ENCODE peak calls at places on chromosomes 12 and 14, in five cellular contexts. N, O, K, R and F are unnamed samples.

GRCh38 chr14:22546722-22547071 is 42.3 kb downstream of the DAD1 start:
- DNase-seq in K (no peak), O (no peak), N (no peak), R (no peak), F (no peak)

GRCh38 chr12:1670244-1670814 is 20.5 kb upstream of the ADIPOR2 start:
- DNase-seq in R (no peak), K (no peak), O (peak; percentile 72), N (peak; percentile 83), F (no peak)

GRCh38 chr14:101460986-101461750 is 100.1 kb upstream of the DIO3 start:
- DNase-seq in N (no peak), O (peak; percentile 18), K (no peak), R (no peak), F (no peak)

GRCh38 chr12:70094467-70094866 is 148.8 kb upstream of the CNOT2 start:
- DNase-seq in O (no peak), N (no peak), K (no peak), R (no peak), F (no peak)

GRCh38 chr14:70893842-70894237 is 13.4 kb upstream of the PCNX1 start:
- DNase-seq in R (no peak), O (no peak), K (no peak), N (no peak), F (no peak)

GRCh38 chr14:94462763-94463572 is 10.4 kb upstream of the SERPINA11 start:
- DNase-seq in K (no peak), N (no peak), R (no peak), O (no peak), F (no peak)

GRCh38 chr14:72812292-72812851 is 81.5 kb downstream of the DPF3 start:
- DNase-seq in N (peak; percentile 10), O (peak; percentile 27), R (no peak), K (no peak), F (no peak)

GRCh38 chr12:56128669-56129209 is 672 bp downstream of the ESYT1 start:
- DNase-seq in O (no peak), K (no peak), N (peak; percentile 36), R (no peak), F (no peak)

GRCh38 chr12:79689477-79690155 is 1.1 kb downstream of the PAWR start:
- DNase-seq in O (peak; percentile 49), K (peak; percentile 55), R (peak; percentile 76), N (peak; percentile 48), F (peak; percentile 59)

GRCh38 chr12:98743362-98743953 is 98.4 kb downstream of the APAF1 start:
- DNase-seq in O (no peak), N (no peak), K (peak; percentile 22), R (peak; percentile 33), F (no peak)

GRCh38 chr12:13093191-13093849 is 10.1 kb downstream of the GSG1 start:
- DNase-seq in K (peak; percentile 62), O (no peak), N (no peak), R (no peak), F (no peak)

GRCh38 chr14:91105673-91106072 is 8.2 kb upstream of the DGLUCY start:
- DNase-seq in K (peak; percentile 24), N (no peak), R (no peak), O (no peak), F (no peak)

GRCh38 chr14:50775357-50775756 is 55.6 kb downstream of the NIN start:
- DNase-seq in K (peak; percentile 93), R (no peak), N (no peak), O (no peak), F (no peak)

GRCh38 chr12:509494-509893 is 49.8 kb downstream of the B4GALNT3 start:
- DNase-seq in O (peak; percentile 25), N (peak; percentile 30), K (peak; percentile 29), R (no peak), F (no peak)

GRCh38 chr14:90675399-90675798 is 140.8 kb downstream of the TTC7B start:
- DNase-seq in N (no peak), R (no peak), K (peak; percentile 75), O (no peak), F (no peak)

GRCh38 chr12:107488666-107489065 is 196.9 kb upstream of the PWP1 start:
- DNase-seq in R (no peak), K (peak; percentile 47), O (no peak), N (no peak), F (no peak)

GRCh38 chr14:104705340-104706047 is 16.1 kb downstream of the INF2 start:
- DNase-seq in N (no peak), O (no peak), K (peak; percentile 19), R (peak; percentile 56), F (no peak)

GRCh38 chr12:117402363-117402762 is 40.9 kb upstream of the NOS1 start:
- DNase-seq in O (no peak), K (no peak), N (no peak), R (peak; percentile 51), F (no peak)

GRCh38 chr14:101713641-101714349 is 47.7 kb upstream of the PPP2R5C start:
- DNase-seq in N (no peak), K (no peak), R (no peak), O (no peak), F (peak; percentile 9)

GRCh38 chr12:58602179-58602578 is 318.1 kb downstream of the LRIG3 start:
- DNase-seq in R (no peak), N (no peak), K (peak; percentile 23), O (no peak), F (no peak)

GRCh38 chr12:68094645-68095395 is 64.7 kb downstream of the IFNG start:
- DNase-seq in R (no peak), N (no peak), O (no peak), K (no peak), F (no peak)

GRCh38 chr14:102390064-102390463 is 27.3 kb downstream of the TECPR2 start:
- DNase-seq in R (no peak), O (no peak), N (no peak), K (peak; percentile 36), F (no peak)

GRCh38 chr14:70156602-70157001 is 32.1 kb downstream of the SLC8A3 start:
- DNase-seq in R (no peak), N (no peak), O (no peak), K (no peak), F (no peak)

GRCh38 chr12:113755098-113755497 is 211.0 kb downstream of the RBM19 start:
- DNase-seq in R (no peak), N (no peak), O (no peak), K (no peak), F (no peak)

GRCh38 chr14:102907303-102907844 is 15.1 kb upstream of the AMN start:
- DNase-seq in O (no peak), R (no peak), K (no peak), N (no peak), F (no peak)

GRCh38 chr14:56810341-56810740 is at the start of gene OTX2:
- DNase-seq in N (no peak), O (no peak), R (no peak), K (no peak), F (no peak)

GRCh38 chr12:70060634-70061033 is 182.6 kb upstream of the CNOT2 start:
- DNase-seq in K (no peak), O (no peak), R (no peak), N (no peak), F (no peak)

GRCh38 chr14:89013098-89013504 is 188.7 kb downstream of the TTC8 start:
- DNase-seq in K (peak; percentile 11), R (peak; percentile 87), O (peak; percentile 44), N (peak; percentile 79), F (no peak)

GRCh38 chr14:91927800-91928199 is 19.7 kb downstream of the FBLN5 start:
- DNase-seq in O (no peak), K (no peak), R (no peak), N (no peak), F (no peak)

GRCh38 chr12:111645433-111645832 is 40.3 kb downstream of the BRAP start:
- DNase-seq in N (no peak), K (peak; percentile 71), O (no peak), R (peak; percentile 12), F (no peak)

GRCh38 chr12:29492884-29493283 is 4.6 kb downstream of the OVCH1 start:
- DNase-seq in R (no peak), N (no peak), K (no peak), O (no peak), F (no peak)

DNA sequence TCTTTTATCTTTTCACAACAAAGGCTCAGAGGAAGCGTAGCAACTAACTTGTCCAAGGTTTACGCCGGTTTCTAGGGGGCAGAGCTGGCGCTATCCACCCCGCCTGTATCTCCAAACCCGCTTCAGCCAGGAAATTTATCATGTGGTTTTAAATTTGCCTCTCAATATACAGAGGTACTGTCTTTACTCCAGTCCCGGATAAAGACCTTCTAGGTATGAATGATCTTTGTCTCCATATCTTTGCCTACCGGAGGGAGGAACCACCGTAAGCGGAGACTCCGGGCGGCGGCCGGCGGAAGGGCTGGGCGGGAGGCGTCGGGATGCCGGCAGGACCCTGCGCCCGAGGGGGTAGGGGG is 693 bp upstream of the RIMKLB start:
- DNase-seq in O (no peak), K (peak; percentile 27), N (no peak), R (no peak), F (no peak)
- TF ChIP-seq POLR2A in O (no peak), K (no peak), N (no peak), R (no peak), F (no peak)

DNA sequence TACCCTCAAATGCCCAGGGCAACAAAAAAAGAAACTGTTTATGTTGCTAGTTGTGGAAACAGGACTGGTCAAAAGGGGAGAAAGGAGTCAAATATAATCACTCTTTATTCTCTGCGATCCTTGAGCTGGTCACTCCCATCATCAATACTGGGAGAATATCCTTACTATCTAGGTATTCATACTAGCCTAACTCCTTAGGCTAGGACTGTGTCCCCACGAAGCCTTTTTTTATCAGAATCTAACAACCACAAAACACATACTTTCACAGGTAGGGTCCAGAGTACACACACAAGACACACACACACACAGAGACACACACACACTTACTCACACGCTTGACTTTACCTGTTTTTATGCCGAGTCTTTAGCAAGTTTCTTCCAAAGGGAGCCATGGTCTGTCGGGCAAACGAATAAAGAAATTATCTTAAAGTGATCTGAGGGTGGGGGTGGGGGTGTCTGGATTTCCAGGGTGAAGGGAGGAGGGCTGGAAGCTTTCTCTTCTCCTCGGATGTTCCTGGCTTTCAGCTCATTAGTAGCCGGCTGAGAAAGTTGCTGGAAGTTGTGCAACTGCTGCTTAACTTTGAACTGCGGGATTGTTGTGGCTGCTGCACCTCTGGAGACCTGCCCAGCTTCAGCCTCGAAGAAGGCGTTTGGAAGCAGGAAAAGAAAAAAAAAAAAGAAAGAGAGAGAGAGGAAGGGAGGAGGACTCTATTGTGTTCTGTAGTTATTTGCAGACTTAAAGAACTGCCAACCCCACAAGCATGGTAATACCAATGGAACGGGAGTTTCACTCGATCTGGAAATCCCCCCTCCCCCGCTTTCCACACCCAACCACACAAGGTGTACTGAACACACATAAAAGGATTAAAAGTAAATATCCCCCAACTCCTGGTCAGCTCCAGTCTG is at the start of gene RASSF9:
- DNase-seq in O (peak; percentile 80), R (peak; percentile 82), K (peak; percentile 43), N (peak; percentile 55), F (no peak)
- TF ChIP-seq POLR2A in O (no peak), R (no peak), K (no peak), N (no peak), F (no peak)

GRCh38 chr14:68795602-68796417 is 2.9 kb upstream of the ZFP36L1 start:
- DNase-seq in K (peak; percentile 79), R (peak; percentile 90), N (peak; percentile 87), O (peak; percentile 85), F (peak; percentile 90)
- TF ChIP-seq POLR2A in K (peak; percentile 87), R (peak; percentile 83), N (peak; percentile 94), O (peak; percentile 62), F (peak; percentile 66)

DNA sequence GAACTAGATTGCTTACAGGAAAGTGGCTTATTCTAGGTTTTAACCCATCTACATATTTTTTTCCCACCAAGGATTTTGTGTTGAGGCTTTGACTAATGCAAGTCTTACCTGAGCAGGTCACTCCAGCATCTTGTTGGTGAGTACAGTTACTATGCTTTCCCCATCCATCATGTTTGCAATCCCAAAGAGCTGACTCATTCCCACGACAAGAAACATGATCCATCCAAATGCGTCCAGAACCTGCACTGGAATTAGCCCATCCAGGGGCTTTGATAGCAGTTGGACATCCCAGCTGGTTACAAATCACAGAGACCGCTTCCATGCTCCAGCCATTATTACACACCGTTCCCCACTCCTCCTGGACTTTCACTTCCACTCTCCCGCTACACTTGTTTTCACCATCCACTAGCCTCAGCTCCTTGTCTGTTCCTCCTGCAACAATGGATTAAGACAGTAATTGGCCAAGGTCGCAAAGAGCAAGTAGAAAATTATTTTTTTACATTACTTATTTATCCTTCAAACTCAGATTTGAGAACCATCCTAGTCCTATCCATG is 2.5 kb downstream of the CD163 start:
- DNase-seq in N (no peak), O (no peak), R (peak; percentile 11), K (peak; percentile 4), F (no peak)
- TF ChIP-seq POLR2A in N (peak; percentile 30), O (no peak), R (no peak), K (no peak), F (no peak)